ENCODE peak calls at places on chromosomes 2 and 18, in eight cellular contexts. F, M, E, R, N, Z, K and C are unnamed samples.

GRCh38 chr2:98477506-98477905 is 32.8 kb downstream of the INPP4A start:
- DNase-seq in E (no peak), K (no peak), F (no peak), R (no peak), M (no peak), Z (no peak), N (no peak), C (no peak)

GRCh38 chr2:10554961-10555809 is 107.1 kb upstream of the ODC1 start:
- DNase-seq in N (no peak), Z (no peak), M (no peak), R (no peak), E (no peak), F (no peak), K (no peak), C (no peak)

GRCh38 chr2:28168376-28168775 is 224.3 kb upstream of the FOSL2 start:
- DNase-seq in K (no peak), N (peak; percentile 10), M (no peak), E (no peak), R (no peak), F (no peak), Z (no peak), C (no peak)

GRCh38 chr2:116809074-116809473 is 1005.4 kb upstream of the DDX18 start:
- DNase-seq in Z (no peak), K (no peak), F (no peak), N (no peak), M (no peak), R (no peak), E (no peak), C (no peak)

GRCh38 chr2:235270951-235271350 is 222.9 kb upstream of the AGAP1 start:
- DNase-seq in F (peak; percentile 44), E (no peak), Z (no peak), K (peak; percentile 7), R (no peak), M (peak; percentile 80), N (peak; percentile 87), C (peak; percentile 28)

GRCh38 chr18:11980148-11980554 is 1.2 kb upstream of the IMPA2 start:
- DNase-seq in M (no peak), F (no peak), K (peak; percentile 14), E (no peak), Z (no peak), N (no peak), R (no peak), C (no peak)

GRCh38 chr2:240561325-240561971 is 1.3 kb downstream of the DUSP28 start:
- DNase-seq in F (peak; percentile 75), N (peak; percentile 48), R (no peak), E (no peak), K (no peak), Z (no peak), M (peak; percentile 53), C (no peak)

GRCh38 chr2:94874277-94874997 is 3.2 kb downstream of the TEKT4 start:
- DNase-seq in K (peak; percentile 44), M (peak; percentile 82), F (peak; percentile 67), N (peak; percentile 67), Z (peak; percentile 42), E (peak; percentile 74), R (no peak), C (peak; percentile 71)

GRCh38 chr2:100957971-100958653 is 44.0 kb upstream of the RPL31 start:
- DNase-seq in N (no peak), Z (no peak), R (no peak), M (no peak), E (no peak), K (no peak), F (no peak), C (no peak)

GRCh38 chr18:57831597-57832377 is 28.7 kb upstream of the ATP8B1 start:
- DNase-seq in M (no peak), Z (no peak), F (no peak), N (no peak), E (no peak), R (no peak), K (no peak), C (no peak)

GRCh38 chr2:3489449-3490115 is 29.7 kb downstream of the ADI1 start:
- DNase-seq in Z (no peak), K (no peak), E (no peak), R (no peak), M (no peak), F (no peak), N (no peak), C (no peak)

GRCh38 chr2:190098851-190099250 is 36.3 kb upstream of the MSTN start:
- DNase-seq in K (no peak), E (no peak), N (no peak), F (no peak), M (no peak), R (no peak), Z (no peak), C (no peak)

GRCh38 chr2:240514631-240515030 is 43.2 kb downstream of the ANKMY1 start:
- DNase-seq in F (no peak), N (no peak), E (peak; percentile 5), Z (no peak), K (no peak), M (no peak), R (no peak), C (no peak)

GRCh38 chr18:37429768-37430167 is 135.8 kb downstream of the CELF4 start:
- DNase-seq in N (peak; percentile 20), R (no peak), K (no peak), F (no peak), M (no peak), E (no peak), Z (no peak), C (no peak)

GRCh38 chr2:168482952-168483831 is 27.1 kb downstream of the CERS6 start:
- DNase-seq in Z (no peak), E (no peak), R (no peak), M (no peak), N (no peak), F (no peak), K (no peak), C (no peak)

GRCh38 chr2:150759531-150759930 is 272.1 kb upstream of the RND3 start:
- DNase-seq in N (no peak), R (no peak), E (no peak), K (no peak), M (no peak), F (no peak), Z (no peak), C (no peak)

GRCh38 chr2:135246856-135247255 is 194.8 kb downstream of the RAB3GAP1 start:
- DNase-seq in R (no peak), N (no peak), F (no peak), K (no peak), Z (no peak), M (no peak), E (no peak), C (no peak)

GRCh38 chr2:14936436-14936835 is 303.9 kb downstream of the LRATD1 start:
- DNase-seq in R (no peak), Z (no peak), K (no peak), N (no peak), E (no peak), F (no peak), M (no peak), C (no peak)

GRCh38 chr18:31508781-31509180 is 10.8 kb downstream of the DSG2 start:
- DNase-seq in N (no peak), K (no peak), F (no peak), Z (no peak), E (no peak), M (no peak), R (no peak), C (no peak)

GRCh38 chr2:45585267-45585861 is 25.7 kb downstream of the SRBD1 start:
- DNase-seq in Z (no peak), M (no peak), F (peak; percentile 50), R (no peak), N (peak; percentile 74), K (peak; percentile 13), E (no peak), C (peak; percentile 4)